ENCODE peak calls at places on chromosome X, in six cellular contexts. J is GM23248, L is breast epithelium, K is iPS DF 6.9, Q is pancreas, Z is SK-N-SH. R is an unnamed sample. For H3K9me3, the result is how much of the 10 kb centered on the place peaks cover.

GRCh38 chrX:42946544-42947223 is 168.7 kb upstream of the PPP1R2C start:
- DNase-seq in J (no peak), L (no peak), K (no peak), Q (no peak), Z (no peak), R (no peak)

GRCh38 chrX:120568047-120568446 is 7.3 kb upstream of the CUL4B start:
- DNase-seq in J (no peak), L (no peak), K (no peak), Q (no peak), Z (no peak), R (no peak)

GRCh38 chrX:86237482-86237881 is 89.2 kb downstream of the DACH2 start:
- DNase-seq in J (no peak), L (no peak), K (no peak), Q (no peak), Z (no peak), R (no peak)

GRCh38 chrX:41332408-41332987 is 1.5 kb upstream of the DDX3X start:
- DNase-seq in J (peak), L (peak), K (no peak), Q (no peak), Z (no peak), R (peak)

GRCh38 chrX:69238960-69239231 is 73.6 kb upstream of the PJA1 start:
- DNase-seq in J (no peak), L (no peak), K (no peak), Q (no peak), Z (no peak), R (no peak)

GRCh38 chrX:3345281-3346081 is 971 bp downstream of the MXRA5 start:
- DNase-seq in J (peak), L (peak), K (no peak), Q (peak), Z (peak), R (peak)

GRCh38 chrX:38151426-38151825 is 69.2 kb downstream of the SRPX start:
- DNase-seq in J (peak), L (no peak), K (no peak), Q (no peak), Z (no peak), R (no peak)

GRCh38 chrX:77953708-77954107 is 15.7 kb downstream of the PGAM4 start:
- DNase-seq in J (peak), L (no peak), K (no peak), Q (no peak), Z (no peak), R (peak)

GRCh38 chrX:48514868-48515460 is 6.2 kb downstream of the PORCN start:
- DNase-seq in J (no peak), L (no peak), K (no peak), Q (no peak), Z (no peak), R (no peak)

GRCh38 chrX:11792461-11793421 is 34.7 kb downstream of the MSL3 start:
- DNase-seq in J (no peak), L (no peak), K (no peak), Q (no peak), Z (no peak), R (no peak)

GRCh38 chrX:21658746-21659145 is 616 bp upstream of the KLHL34 start:
- DNase-seq in J (no peak), L (no peak), K (no peak), Q (no peak), Z (no peak), R (no peak)

GRCh38 chrX:46582964-46583363 is 9.4 kb downstream of the CHST7 start:
- DNase-seq in J (peak), L (no peak), K (no peak), Q (no peak), Z (no peak), R (peak)

GRCh38 chrX:76026751-76027150 is 146.1 kb upstream of the PBDC1 start:
- DNase-seq in J (no peak), L (no peak), K (no peak), Q (no peak), Z (no peak), R (no peak)

GRCh38 chrX:24149346-24150050 is at the start of gene ZFX:
- DNase-seq in J (peak), L (peak), K (no peak), Q (peak), Z (peak), R (peak)

GRCh38 chrX:8048466-8048865 is 121.3 kb upstream of the PNPLA4 start:
- DNase-seq in J (no peak), L (no peak), K (no peak), Q (no peak), Z (no peak), R (no peak)

GRCh38 chrX:55636109-55636508 is 12.9 kb downstream of the FOXR2 start:
- DNase-seq in J (no peak), L (no peak), K (no peak), Q (no peak), Z (no peak), R (no peak)

GRCh38 chrX:45502396-45502795 is 301.7 kb upstream of the DIPK2B start:
- DNase-seq in J (no peak), L (no peak), K (no peak), Q (no peak), Z (no peak), R (no peak)

GRCh38 chrX:133951098-133951497 is 34.3 kb downstream of the GPC3 start:
- DNase-seq in J (no peak), L (no peak), K (no peak), Q (no peak), Z (no peak), R (no peak)

GRCh38 chrX:68731254-68731653 is 83.8 kb downstream of the STARD8 start:
- DNase-seq in J (no peak), L (no peak), K (no peak), Q (no peak), Z (no peak), R (no peak)

GRCh38 chrX:101108293-101108692 is 10.3 kb downstream of the CENPI start:
- DNase-seq in J (peak), L (no peak), K (no peak), Q (no peak), Z (no peak), R (peak)

GRCh38 chrX:37454537-37455285 is 105.5 kb downstream of the PRRG1 start:
- DNase-seq in J (peak), L (no peak), K (no peak), Q (no peak), Z (no peak), R (no peak)

GRCh38 chrX:130704053-130705038 is 198.7 kb downstream of the ENOX2 start:
- DNase-seq in J (peak), L (no peak), K (no peak), Q (no peak), Z (no peak), R (peak)

GRCh38 chrX:153781428-153782047 is 697 bp downstream of the SRPK3 start:
- DNase-seq in J (peak), L (no peak), K (no peak), Q (no peak), Z (no peak), R (no peak)

GRCh38 chrX:110201799-110202198 is 116.1 kb downstream of the AMMECR1 start:
- DNase-seq in J (peak), L (no peak), K (no peak), Q (no peak), Z (no peak), R (no peak)

GRCh38 chrX:70062961-70063550 is 799 bp downstream of the OTUD6A start:
- DNase-seq in J (no peak), L (no peak), K (no peak), Q (no peak), Z (no peak), R (no peak)

GRCh38 chrX:125646195-125646594 is 326.5 kb downstream of the TEX13C start:
- DNase-seq in J (peak), L (no peak), K (no peak), Q (no peak), Z (no peak), R (no peak)

GRCh38 chrX:51496501-51497291 is at the start of gene NUDT11:
- DNase-seq in J (peak), L (peak), K (peak), Q (peak), Z (peak), R (peak)

GRCh38 chrX:1813809-1814208 is 198.9 kb downstream of the ASMT start:
- DNase-seq in J (no peak), L (no peak), K (no peak), Q (no peak), Z (no peak), R (no peak)

GRCh38 chrX:138026211-138026610 is 460.3 kb downstream of the ZIC3 start:
- DNase-seq in J (peak), L (no peak), K (no peak), Q (no peak), Z (peak), R (peak)

GRCh38 chrX:19991350-19991718 is 473 bp upstream of the BCLAF3 start:
- DNase-seq in J (no peak), L (no peak), K (no peak), Q (no peak), Z (no peak), R (no peak)

GRCh38 chrX:50747471-50747900 is 66.5 kb downstream of the SHROOM4 start:
- DNase-seq in J (peak), L (no peak), K (no peak), Q (no peak), Z (peak), R (peak)

DNA sequence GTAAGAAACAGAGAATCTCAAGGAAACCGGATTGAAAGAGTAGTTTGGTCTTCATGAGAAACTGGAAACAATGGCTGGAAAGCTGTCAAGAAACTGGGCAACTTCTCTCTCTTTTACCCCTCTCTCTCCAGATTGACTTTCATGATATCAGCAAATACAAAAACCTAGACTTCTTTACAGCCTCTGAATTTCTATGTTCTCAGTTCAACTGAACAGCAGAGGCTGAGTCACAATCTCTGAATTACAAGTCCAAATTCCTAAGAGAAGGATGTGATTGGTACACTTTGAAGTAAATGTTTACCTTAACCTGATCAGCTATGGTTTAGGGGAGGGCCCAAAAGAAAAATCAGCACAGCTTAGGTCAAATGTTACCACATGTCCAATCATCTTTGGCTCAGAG is 974.9 kb downstream of the RPA4 start:
- DNase-seq in J (no peak), L (no peak), K (no peak), Q (no peak), Z (no peak), R (no peak)
- H3K4me3 ChIP-seq in J (no peak), L (no peak), K (no peak), Q (no peak), Z (no peak), R (no peak)

GRCh38 chrX:107167163-107167921 is 38.9 kb downstream of the NUP62CL start:
- DNase-seq in J (no peak), L (no peak), K (no peak), Q (no peak), Z (no peak), R (no peak)

GRCh38 chrX:107171369-107172102 is 34.7 kb downstream of the NUP62CL start:
- DNase-seq in J (no peak), L (no peak), K (no peak), Q (no peak), Z (no peak), R (no peak)

GRCh38 chrX:107168259-107168658 is 38.0 kb downstream of the NUP62CL start:
- DNase-seq in J (no peak), L (no peak), K (no peak), Q (no peak), Z (no peak), R (no peak)

GRCh38 chrX:107168712-107169111 is 37.5 kb downstream of the NUP62CL start:
- DNase-seq in J (no peak), L (no peak), K (no peak), Q (no peak), Z (no peak), R (no peak)
- H3K9me3 ChIP-seq in J (under half), L (under half), K (under half), Q (under half), Z (under half), R (under half)

GRCh38 chrX:9765072-9765736 is 443 bp downstream of the GPR143 start:
- DNase-seq in J (no peak), L (no peak), K (no peak), Q (no peak), Z (no peak), R (no peak)
- H3K4me3 ChIP-seq in J (no peak), L (peak), K (peak), Q (no peak), Z (no peak), R (no peak)

DNA sequence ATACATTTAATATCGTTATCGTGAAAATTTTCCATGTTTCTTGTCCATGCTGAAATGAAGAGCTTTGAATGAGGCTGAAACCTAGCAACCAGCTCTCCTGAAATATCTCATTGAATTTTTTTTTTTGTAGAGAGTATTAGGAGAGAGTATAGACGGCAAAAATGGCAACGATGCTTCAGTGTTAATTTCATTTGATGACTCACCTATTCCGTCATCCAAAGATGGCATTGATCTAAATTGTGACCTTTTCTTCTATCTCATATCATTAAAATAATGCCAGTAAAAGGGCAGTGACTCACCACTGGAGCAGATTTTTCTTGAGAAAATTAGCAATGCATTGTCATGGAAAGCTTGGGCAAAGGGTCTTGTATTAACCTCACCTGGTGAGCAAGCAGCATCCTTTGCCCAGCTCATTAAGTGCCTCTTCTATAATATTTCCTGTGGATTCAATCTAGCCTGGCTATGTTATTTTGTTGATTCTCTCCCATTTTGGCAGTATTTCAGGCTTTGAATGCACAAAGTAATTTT is 19.6 kb downstream of the VMA21 start:
- DNase-seq in J (no peak), L (no peak), K (no peak), Q (no peak), Z (no peak), R (no peak)
- H3K9me3 ChIP-seq in J (under half), L (under half), K (under half), Q (under half), Z (under half), R (under half)

GRCh38 chrX:129682979-129683378 is 28.2 kb upstream of the APLN start:
- DNase-seq in J (no peak), L (no peak), K (no peak), Q (no peak), Z (no peak), R (no peak)

GRCh38 chrX:129678176-129678880 is 23.6 kb upstream of the APLN start:
- DNase-seq in J (peak), L (no peak), K (no peak), Q (peak), Z (peak), R (no peak)

GRCh38 chrX:129679856-129680255 is 25.1 kb upstream of the APLN start:
- DNase-seq in J (peak), L (no peak), K (no peak), Q (no peak), Z (no peak), R (no peak)

GRCh38 chrX:129678881-129679195 is 24.1 kb upstream of the APLN start:
- DNase-seq in J (no peak), L (no peak), K (no peak), Q (no peak), Z (no peak), R (no peak)
- H3K4me3 ChIP-seq in J (peak), L (peak), K (no peak), Q (peak), Z (no peak), R (no peak)

DNA sequence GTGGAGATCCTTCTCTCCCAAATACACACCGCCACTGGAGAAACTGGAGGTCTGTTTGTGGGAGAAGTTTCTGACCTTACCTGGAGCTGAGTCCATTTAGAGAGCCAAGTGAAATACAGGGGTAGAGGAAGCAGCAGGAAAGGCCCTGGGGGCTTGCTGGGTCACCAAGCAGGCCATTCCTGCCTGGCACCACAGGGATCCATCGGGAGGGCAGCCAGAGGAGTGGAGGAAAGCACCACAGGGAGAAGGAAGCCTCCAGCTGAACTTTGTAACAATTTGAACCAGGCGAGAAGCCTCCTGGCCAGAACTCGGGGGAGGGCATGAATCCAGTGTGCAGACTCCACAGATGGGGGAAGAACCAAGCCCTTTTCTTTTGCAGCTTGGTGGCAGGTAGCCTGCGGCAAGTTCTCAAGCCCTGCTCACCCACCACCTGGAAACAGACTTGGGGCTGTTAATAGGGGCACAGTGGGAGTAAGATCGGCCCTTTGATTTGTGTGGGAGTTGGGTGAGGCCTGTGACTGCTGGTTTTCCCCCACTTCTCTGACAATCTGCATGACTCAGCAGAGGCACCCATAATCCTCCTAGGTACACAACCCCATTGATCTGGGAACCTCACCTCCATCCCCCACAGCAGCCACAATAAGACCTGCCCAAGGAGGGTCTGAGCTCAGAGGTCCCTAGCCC is 94.6 kb downstream of the IRS4 start:
- DNase-seq in J (no peak), L (no peak), K (no peak), Q (no peak), Z (no peak), R (no peak)
- H3K9me3 ChIP-seq in J (under half), L (under half), K (under half), Q (under half), Z (under half), R (under half)

R was measured in adipocyte.